ENCODE peak calls at places on chromosomes 12 and 14, in four cellular contexts. One of them, this sample, is unnamed.

GRCh38 chr12:117966511-117966910 is 2.3 kb downstream of the KSR2 start:
- DNase-seq in WERI-Rb-1: no peak
- DNase-seq in A673: no peak
- DNase-seq in PC-9: no peak
- DNase-seq in this sample: no peak

GRCh38 chr14:24179961-24180726 is 8.3 kb downstream of the REC8 start:
- DNase-seq in WERI-Rb-1: no peak
- DNase-seq in A673: peak; percentile 39
- DNase-seq in PC-9: no peak
- DNase-seq in this sample: no peak

GRCh38 chr12:103924761-103925641 is 5.2 kb upstream of the HSP90B1 start:
- DNase-seq in WERI-Rb-1: no peak
- DNase-seq in A673: peak; percentile 89
- DNase-seq in PC-9: no peak
- DNase-seq in this sample: peak; percentile 4

GRCh38 chr12:19085090-19085489 is 44.4 kb upstream of the PLEKHA5 start:
- DNase-seq in WERI-Rb-1: no peak
- DNase-seq in A673: no peak
- DNase-seq in PC-9: no peak
- DNase-seq in this sample: no peak

GRCh38 chr12:6062427-6063378 is 61.8 kb downstream of the VWF start:
- DNase-seq in WERI-Rb-1: peak; percentile 64
- DNase-seq in A673: peak; percentile 60
- DNase-seq in PC-9: no peak
- DNase-seq in this sample: peak; percentile 68

GRCh38 chr14:99615497-99616245 is 11.7 kb upstream of the CCDC85C start:
- DNase-seq in WERI-Rb-1: no peak
- DNase-seq in A673: no peak
- DNase-seq in PC-9: no peak
- DNase-seq in this sample: no peak

GRCh38 chr12:6699989-6700645 is 498 bp downstream of the PIANP start:
- DNase-seq in WERI-Rb-1: peak; percentile 38
- DNase-seq in A673: no peak
- DNase-seq in PC-9: no peak
- DNase-seq in this sample: no peak

GRCh38 chr14:70981005-70981952 is 74.0 kb downstream of the PCNX1 start:
- DNase-seq in WERI-Rb-1: no peak
- DNase-seq in A673: peak; percentile 49
- DNase-seq in PC-9: no peak
- DNase-seq in this sample: no peak

GRCh38 chr14:93546642-93547041 is 115.9 kb downstream of the UNC79 start:
- DNase-seq in WERI-Rb-1: no peak
- DNase-seq in A673: no peak
- DNase-seq in PC-9: no peak
- DNase-seq in this sample: no peak

GRCh38 chr12:121448771-121449315 is 48.9 kb downstream of the RNF34 start:
- DNase-seq in WERI-Rb-1: no peak
- DNase-seq in A673: no peak
- DNase-seq in PC-9: no peak
- DNase-seq in this sample: no peak

GRCh38 chr14:99732436-99733220 is 48.5 kb downstream of the CYP46A1 start:
- DNase-seq in WERI-Rb-1: peak; percentile 6
- DNase-seq in A673: no peak
- DNase-seq in PC-9: no peak
- DNase-seq in this sample: no peak

GRCh38 chr14:58395565-58395814 is 240 bp upstream of the TOMM20L start:
- DNase-seq in WERI-Rb-1: no peak
- DNase-seq in A673: no peak
- DNase-seq in PC-9: no peak
- DNase-seq in this sample: no peak

GRCh38 chr14:90534091-90534837 is 137.4 kb downstream of the CALM1 start:
- DNase-seq in WERI-Rb-1: no peak
- DNase-seq in A673: no peak
- DNase-seq in PC-9: no peak
- DNase-seq in this sample: no peak

GRCh38 chr12:65778268-65779090 is 45.8 kb upstream of the HMGA2 start:
- DNase-seq in WERI-Rb-1: no peak
- DNase-seq in A673: no peak
- DNase-seq in PC-9: peak; percentile 52
- DNase-seq in this sample: peak; percentile 55

GRCh38 chr12:84974177-84974815 is 61.7 kb upstream of the SLC6A15 start:
- DNase-seq in WERI-Rb-1: no peak
- DNase-seq in A673: peak; percentile 47
- DNase-seq in PC-9: no peak
- DNase-seq in this sample: no peak

GRCh38 chr12:122635471-122635870 is 67.7 kb downstream of the HCAR2 start:
- DNase-seq in WERI-Rb-1: no peak
- DNase-seq in A673: no peak
- DNase-seq in PC-9: no peak
- DNase-seq in this sample: no peak

GRCh38 chr12:29552324-29552927 is 54.9 kb upstream of the OVCH1 start:
- DNase-seq in WERI-Rb-1: peak; percentile 72
- DNase-seq in A673: peak; percentile 57
- DNase-seq in PC-9: peak; percentile 36
- DNase-seq in this sample: peak; percentile 18

GRCh38 chr14:61567838-61568571 is 127.3 kb upstream of the HIF1A start:
- DNase-seq in WERI-Rb-1: no peak
- DNase-seq in A673: no peak
- DNase-seq in PC-9: no peak
- DNase-seq in this sample: no peak

GRCh38 chr12:98594050-98594853 is 766 bp downstream of the SLC25A3 start:
- DNase-seq in WERI-Rb-1: peak; percentile 32
- DNase-seq in A673: peak; percentile 40
- DNase-seq in PC-9: no peak
- DNase-seq in this sample: no peak

GRCh38 chr14:72682188-72682587 is 211.7 kb downstream of the DPF3 start:
- DNase-seq in WERI-Rb-1: no peak
- DNase-seq in A673: no peak
- DNase-seq in PC-9: no peak
- DNase-seq in this sample: no peak

GRCh38 chr12:6703631-6704030 is 3.0 kb upstream of the PIANP start:
- DNase-seq in WERI-Rb-1: peak; percentile 61
- DNase-seq in A673: no peak
- DNase-seq in PC-9: peak; percentile 35
- DNase-seq in this sample: no peak

GRCh38 chr12:124884587-124885438 is 21.1 kb upstream of the SCARB1 start:
- DNase-seq in WERI-Rb-1: peak; percentile 65
- DNase-seq in A673: no peak
- DNase-seq in PC-9: no peak
- DNase-seq in this sample: no peak

GRCh38 chr14:33773205-33774030 is 177.5 kb downstream of the EGLN3 start:
- DNase-seq in WERI-Rb-1: no peak
- DNase-seq in A673: no peak
- DNase-seq in PC-9: no peak
- DNase-seq in this sample: no peak

GRCh38 chr12:54173066-54173726 is 15.6 kb downstream of the SMUG1 start:
- DNase-seq in WERI-Rb-1: peak; percentile 73
- DNase-seq in A673: peak; percentile 60
- DNase-seq in PC-9: no peak
- DNase-seq in this sample: peak; percentile 58

GRCh38 chr14:76763362-76764041 is 2.2 kb downstream of the VASH1 start:
- DNase-seq in WERI-Rb-1: no peak
- DNase-seq in A673: no peak
- DNase-seq in PC-9: no peak
- DNase-seq in this sample: no peak

GRCh38 chr14:21024668-21025373 is at the start of gene NDRG2:
- DNase-seq in WERI-Rb-1: peak; percentile 91
- DNase-seq in A673: peak; percentile 52
- DNase-seq in PC-9: no peak
- DNase-seq in this sample: peak; percentile 54

GRCh38 chr12:3293446-3294161 is 197.4 kb upstream of the PRMT8 start:
- DNase-seq in WERI-Rb-1: peak; percentile 70
- DNase-seq in A673: no peak
- DNase-seq in PC-9: no peak
- DNase-seq in this sample: peak; percentile 49

GRCh38 chr12:112170376-112170775 is 45.0 kb downstream of the TRAFD1 start:
- DNase-seq in WERI-Rb-1: peak; percentile 42
- DNase-seq in A673: peak; percentile 40
- DNase-seq in PC-9: peak; percentile 43
- DNase-seq in this sample: peak; percentile 30

GRCh38 chr14:79510659-79511058 is 700.6 kb downstream of the DIO2 start:
- DNase-seq in WERI-Rb-1: no peak
- DNase-seq in A673: peak; percentile 66
- DNase-seq in PC-9: no peak
- DNase-seq in this sample: no peak

GRCh38 chr14:99035268-99035667 is 236.7 kb downstream of the BCL11B start:
- DNase-seq in WERI-Rb-1: no peak
- DNase-seq in A673: peak; percentile 26
- DNase-seq in PC-9: no peak
- DNase-seq in this sample: peak; percentile 30

GRCh38 chr12:27610380-27610779 is 85.9 kb upstream of the REP15 start:
- DNase-seq in WERI-Rb-1: no peak
- DNase-seq in A673: peak; percentile 59
- DNase-seq in PC-9: no peak
- DNase-seq in this sample: no peak

GRCh38 chr12:109258607-109259544 is 50.2 kb downstream of the FOXN4 start:
- DNase-seq in WERI-Rb-1: no peak
- DNase-seq in A673: no peak
- DNase-seq in PC-9: no peak
- DNase-seq in this sample: no peak

GRCh38 chr12:103301642-103302620 is 193.8 kb downstream of the C12orf42 start:
- DNase-seq in WERI-Rb-1: no peak
- DNase-seq in A673: no peak
- DNase-seq in PC-9: no peak
- DNase-seq in this sample: no peak

GRCh38 chr12:98574110-98574509 is 19.4 kb upstream of the SLC25A3 start:
- DNase-seq in WERI-Rb-1: no peak
- DNase-seq in A673: no peak
- DNase-seq in PC-9: peak; percentile 58
- DNase-seq in this sample: no peak

GRCh38 chr14:95359974-95360826 is 40.5 kb upstream of the CLMN start:
- DNase-seq in WERI-Rb-1: no peak
- DNase-seq in A673: no peak
- DNase-seq in PC-9: no peak
- DNase-seq in this sample: no peak

GRCh38 chr14:65359503-65359902 is 53.0 kb upstream of the FUT8 start:
- DNase-seq in WERI-Rb-1: no peak
- DNase-seq in A673: no peak
- DNase-seq in PC-9: peak; percentile 46
- DNase-seq in this sample: no peak

GRCh38 chr12:46649433-46649832 is 176.4 kb downstream of the SLC38A4 start:
- DNase-seq in WERI-Rb-1: no peak
- DNase-seq in A673: no peak
- DNase-seq in PC-9: no peak
- DNase-seq in this sample: no peak
- H3K27ac ChIP-seq in WERI-Rb-1: no peak overlapping the region
- H3K27ac ChIP-seq in A673: no peak overlapping the region
- H3K27ac ChIP-seq in PC-9: no peak overlapping the region
- H3K27ac ChIP-seq in this sample: no peak overlapping the region

DNA sequence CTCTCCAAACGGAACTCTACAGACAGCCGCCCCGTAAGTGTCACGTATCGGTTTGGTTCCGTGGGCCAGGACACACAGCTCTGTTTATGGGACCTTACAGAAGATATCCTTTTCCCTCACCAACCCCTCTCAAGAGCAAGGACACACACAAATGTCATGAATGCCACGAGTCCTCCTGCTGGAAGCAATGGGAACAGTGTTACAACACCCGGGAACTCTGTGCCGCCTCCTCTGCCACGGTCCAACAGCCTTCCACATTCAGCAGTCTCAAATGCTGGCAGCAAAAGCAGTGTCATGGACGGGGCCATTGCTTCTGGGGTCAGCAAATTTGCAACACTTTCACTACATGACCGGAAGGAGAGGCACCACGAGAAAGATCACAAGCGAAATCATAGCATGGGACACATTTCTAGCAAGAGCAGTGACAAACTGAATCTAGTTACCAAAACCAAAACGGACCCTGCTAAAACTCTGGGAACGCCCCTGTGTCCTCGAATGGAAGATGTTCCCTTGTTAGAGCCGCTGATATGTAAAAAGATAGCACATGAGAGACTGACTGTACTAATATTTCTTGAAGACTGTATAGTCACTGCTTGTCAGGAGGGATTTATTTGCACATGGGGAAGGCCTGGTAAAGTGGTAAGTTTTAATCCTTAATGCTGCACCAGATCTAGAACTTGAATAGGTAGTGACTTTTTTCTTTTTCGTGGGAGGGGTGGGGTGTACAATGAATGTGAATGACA is 69.7 kb downstream of the WDR20 start:
- DNase-seq in WERI-Rb-1: no peak
- DNase-seq in A673: peak; percentile 28
- DNase-seq in PC-9: no peak
- DNase-seq in this sample: peak; percentile 11
- TF ChIP-seq CTCF in WERI-Rb-1: peak; percentile 41
- TF ChIP-seq CTCF in A673: peak; percentile 36
- TF ChIP-seq CTCF in PC-9: peak; percentile 57
- TF ChIP-seq CTCF in this sample: no peak

DNA sequence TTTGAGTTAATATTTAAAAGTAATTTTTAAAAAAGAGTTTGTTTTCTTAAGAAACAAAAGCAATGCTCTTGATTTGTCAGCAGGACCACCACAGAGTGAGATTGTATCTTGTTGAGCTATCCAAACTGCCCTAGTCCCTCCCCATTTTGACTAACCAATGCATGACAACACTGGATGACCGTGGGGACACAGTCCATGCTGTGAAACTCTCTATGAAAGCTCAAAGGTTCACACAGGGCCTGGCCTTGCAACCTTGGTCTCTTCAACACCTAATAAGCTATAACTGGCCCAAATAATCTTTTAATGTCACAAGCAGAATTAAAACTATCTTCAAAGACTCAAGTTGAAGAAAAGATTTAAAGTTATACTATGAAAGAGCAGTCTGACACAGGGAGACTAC is 13.5 kb downstream of the ETFRF1 start:
- DNase-seq in WERI-Rb-1: no peak
- DNase-seq in A673: no peak
- DNase-seq in PC-9: no peak
- DNase-seq in this sample: no peak
- H3K27ac ChIP-seq in WERI-Rb-1: no peak overlapping the region
- H3K27ac ChIP-seq in A673: no peak overlapping the region
- H3K27ac ChIP-seq in PC-9: no peak overlapping the region
- H3K27ac ChIP-seq in this sample: no peak overlapping the region

DNA sequence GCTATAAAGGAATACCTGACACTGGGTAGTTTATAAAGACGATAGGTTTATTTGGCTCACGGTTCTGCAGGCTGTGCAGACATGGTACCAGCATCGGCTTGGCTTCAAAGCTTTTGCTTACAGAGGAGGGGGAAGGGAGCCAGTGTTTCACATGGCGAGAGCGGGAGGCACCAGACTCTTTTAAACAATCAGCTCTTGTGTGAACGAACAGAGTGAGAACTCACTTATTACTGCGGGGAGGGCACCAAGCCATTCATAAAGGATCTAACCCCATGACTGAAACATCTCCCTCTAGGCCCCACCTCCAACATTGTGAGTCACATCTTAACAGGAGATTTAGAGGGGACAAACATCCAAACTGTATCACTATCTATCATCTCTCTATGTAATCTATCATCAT is 227.4 kb downstream of the TMEM132D start:
- DNase-seq in WERI-Rb-1: no peak
- DNase-seq in A673: no peak
- DNase-seq in PC-9: no peak
- DNase-seq in this sample: no peak
- TF ChIP-seq CTCF in WERI-Rb-1: no peak
- TF ChIP-seq CTCF in A673: no peak
- TF ChIP-seq CTCF in PC-9: no peak
- TF ChIP-seq CTCF in this sample: no peak

This sample was measured in RWPE1.